ENCODE peak calls at places on chromosomes 12 and 14, in five cellular contexts. I is lower lobe of right lung, P is RWPE1, N is endothelial cell, K is WTC11. G is an unnamed sample.

GRCh38 chr12:12442548-12443071 is 85.7 kb downstream of the BORCS5 start:
- DNase-seq in I (no peak), P (peak), N (no peak), K (no peak), G (no peak)

GRCh38 chr14:103629503-103630121 is 601 bp downstream of the KLC1 start:
- DNase-seq in I (peak), P (peak), N (peak), K (peak), G (peak)

GRCh38 chr14:61646366-61647101 is 48.8 kb upstream of the HIF1A start:
- DNase-seq in I (no peak), P (peak), N (no peak), K (no peak), G (no peak)

GRCh38 chr12:121713257-121714155 is 954 bp downstream of the TMEM120B start:
- DNase-seq in I (no peak), P (no peak), N (no peak), K (no peak), G (no peak)

GRCh38 chr12:59096246-59096645 is 175.9 kb upstream of the LRIG3 start:
- DNase-seq in I (no peak), P (no peak), N (no peak), K (no peak), G (no peak)

GRCh38 chr14:105852378-105853088 is 326.1 kb downstream of the TMEM121 start:
- DNase-seq in I (peak), P (no peak), N (no peak), K (no peak), G (no peak)

GRCh38 chr12:12892670-12893290 is 1.4 kb downstream of the GPRC5A start:
- DNase-seq in I (peak), P (no peak), N (no peak), K (peak), G (peak)

GRCh38 chr12:132238487-132239248 is 90.7 kb downstream of the GALNT9 start:
- DNase-seq in I (peak), P (no peak), N (no peak), K (no peak), G (peak)

GRCh38 chr12:124764870-124765570 is 98.6 kb downstream of the SCARB1 start:
- DNase-seq in I (no peak), P (no peak), N (no peak), K (no peak), G (no peak)

DNA sequence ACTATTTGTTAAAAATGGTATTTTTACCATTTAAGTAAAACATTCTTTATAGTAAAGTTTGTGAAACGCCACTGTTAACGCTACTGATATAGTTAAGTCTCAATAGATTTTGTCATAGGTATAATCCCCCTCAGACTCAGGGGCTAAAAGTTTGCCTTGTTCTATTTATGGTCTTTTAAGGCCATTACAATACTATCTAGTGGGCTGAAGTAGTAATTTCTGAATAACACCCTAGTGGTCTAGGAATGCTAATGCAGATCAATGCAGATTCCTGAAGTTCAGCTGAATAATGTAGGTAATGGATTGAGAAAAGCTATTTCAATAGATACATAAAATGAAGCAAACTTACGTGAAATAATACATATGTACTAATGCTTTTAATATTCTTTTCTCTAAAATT is 989.3 kb upstream of the NOVA1 start:
- DNase-seq in I (no peak), P (no peak), N (no peak), K (no peak), G (no peak)
- TF ChIP-seq CTCF in I (no peak), P (no peak), N (peak), K (no peak), G (no peak)

GRCh38 chr14:102317564-102318248 is 1.8 kb upstream of the ZNF839 start:
- DNase-seq in I (no peak), P (no peak), N (no peak), K (no peak), G (no peak)
- TF ChIP-seq CTCF in I (no peak), P (no peak), N (no peak), K (no peak), G (no peak)

DNA sequence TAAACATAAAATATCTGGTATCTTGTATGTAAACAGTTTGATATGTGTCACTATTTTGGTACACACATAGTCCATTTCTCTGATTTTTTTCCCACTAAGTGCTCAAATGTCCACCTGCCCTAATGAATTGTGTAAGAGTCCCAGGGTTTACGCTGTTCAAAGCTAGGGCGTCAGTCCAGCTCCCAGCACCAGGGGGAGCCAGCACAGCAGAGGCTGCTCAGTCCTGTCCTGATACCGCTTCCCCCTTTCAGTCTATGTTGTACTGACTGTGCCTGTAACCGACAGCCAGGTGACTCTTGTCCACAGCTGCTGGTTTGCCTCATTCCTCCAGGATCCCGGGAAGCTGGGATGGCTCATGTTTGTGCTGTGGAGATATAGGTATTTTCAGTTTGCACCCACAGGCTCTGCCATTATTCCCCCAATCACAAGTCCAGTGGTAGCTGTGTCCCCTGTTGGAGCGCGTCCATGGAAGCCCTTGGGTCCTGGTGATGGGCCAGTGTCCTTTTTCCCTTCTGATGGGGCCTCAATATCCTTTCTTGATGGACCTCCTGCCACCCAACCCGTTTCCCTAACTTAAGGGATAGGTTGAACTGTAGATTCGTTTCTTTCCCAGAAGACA is 242.0 kb downstream of the NEDD1 start:
- DNase-seq in I (peak), P (peak), N (peak), K (peak), G (peak)
- TF ChIP-seq CTCF in I (peak), P (peak), N (peak), K (peak), G (peak)

GRCh38 chr12:6534914-6535696 is 788 bp downstream of the GAPDH start:
- DNase-seq in I (peak), P (peak), N (peak), K (peak), G (peak)
- TF ChIP-seq CTCF in I (no peak), P (no peak), N (no peak), K (no peak), G (no peak)

GRCh38 chr12:119902084-119902509 is 25.0 kb upstream of the CIT start:
- DNase-seq in I (peak), P (peak), N (peak), K (peak), G (peak)
- TF ChIP-seq CTCF in I (peak), P (peak), N (peak), K (peak), G (peak)

DNA sequence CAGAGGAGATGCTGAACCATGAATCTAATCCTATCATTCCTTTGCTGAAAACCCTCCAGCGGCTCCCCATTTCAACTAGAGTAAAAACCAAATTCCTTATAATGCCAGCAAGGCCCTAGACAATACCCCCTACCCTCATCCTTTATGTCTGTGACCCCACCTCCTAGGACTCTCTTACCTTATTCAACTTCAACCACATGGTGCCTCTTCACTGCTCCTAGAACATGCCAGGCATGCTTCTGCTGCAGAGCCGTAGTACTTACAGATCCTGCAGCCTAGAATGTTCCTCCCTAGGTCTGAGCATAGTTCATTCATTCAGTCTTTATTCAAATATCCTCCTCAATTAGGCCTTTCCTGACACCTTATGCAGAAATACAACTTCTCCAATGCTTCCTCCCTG is 54.9 kb downstream of the DCAF5 start:
- DNase-seq in I (no peak), P (no peak), N (no peak), K (no peak), G (no peak)
- TF ChIP-seq CTCF in I (no peak), P (no peak), N (no peak), K (no peak), G (no peak)

DNA sequence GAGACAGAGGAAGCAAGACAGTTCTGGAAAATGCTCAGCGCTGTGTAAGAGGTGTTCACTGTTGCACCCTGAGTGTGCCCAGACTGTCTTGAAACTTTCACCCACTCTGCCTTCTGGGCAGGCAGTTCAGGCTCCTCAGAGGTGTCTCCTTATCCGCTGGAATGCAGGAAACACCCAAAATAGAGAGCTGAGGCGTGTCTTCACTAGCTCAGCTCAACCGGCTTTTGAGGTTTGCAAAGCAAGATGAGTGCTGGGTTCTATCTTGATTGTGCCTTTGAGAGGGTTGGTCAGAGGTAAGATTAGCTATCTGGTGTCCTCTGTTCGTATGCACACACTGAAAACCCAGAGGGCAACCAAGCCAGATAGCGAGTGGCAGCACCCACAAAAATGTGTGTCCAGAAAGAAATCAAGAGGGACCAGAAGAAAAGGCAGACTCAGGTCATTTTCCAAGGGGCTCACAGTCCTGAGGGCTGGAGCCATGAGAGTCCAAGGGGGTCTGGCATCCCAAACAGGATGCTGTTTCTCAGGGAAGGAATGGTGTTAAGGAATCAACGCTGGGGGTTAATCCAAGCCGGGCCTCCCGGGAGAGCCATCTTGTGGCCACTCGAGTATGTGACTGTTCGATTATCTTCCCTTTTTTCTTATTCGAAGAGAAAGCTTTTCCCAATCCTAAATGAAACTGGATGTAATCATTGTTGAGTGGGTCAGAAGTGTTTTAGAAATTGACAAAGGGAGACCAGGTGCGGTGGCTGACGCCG is 47.1 kb downstream of the TBX3 start:
- DNase-seq in I (no peak), P (peak), N (peak), K (peak), G (peak)
- TF ChIP-seq CTCF in I (no peak), P (peak), N (no peak), K (no peak), G (peak)

GRCh38 chr12:45336331-45336730 is 120.4 kb downstream of the ANO6 start:
- DNase-seq in I (no peak), P (peak), N (no peak), K (no peak), G (no peak)

GRCh38 chr12:45339035-45339434 is 123.1 kb downstream of the ANO6 start:
- DNase-seq in I (no peak), P (no peak), N (no peak), K (no peak), G (no peak)

GRCh38 chr12:45337835-45338234 is 121.9 kb downstream of the ANO6 start:
- DNase-seq in I (no peak), P (no peak), N (no peak), K (no peak), G (no peak)

GRCh38 chr12:45338272-45338671 is 122.4 kb downstream of the ANO6 start:
- DNase-seq in I (no peak), P (no peak), N (no peak), K (no peak), G (no peak)

GRCh38 chr12:45336762-45337596 is 121.1 kb downstream of the ANO6 start:
- DNase-seq in I (no peak), P (no peak), N (no peak), K (no peak), G (no peak)
- TF ChIP-seq CTCF in I (no peak), P (no peak), N (no peak), K (no peak), G (no peak)

DNA sequence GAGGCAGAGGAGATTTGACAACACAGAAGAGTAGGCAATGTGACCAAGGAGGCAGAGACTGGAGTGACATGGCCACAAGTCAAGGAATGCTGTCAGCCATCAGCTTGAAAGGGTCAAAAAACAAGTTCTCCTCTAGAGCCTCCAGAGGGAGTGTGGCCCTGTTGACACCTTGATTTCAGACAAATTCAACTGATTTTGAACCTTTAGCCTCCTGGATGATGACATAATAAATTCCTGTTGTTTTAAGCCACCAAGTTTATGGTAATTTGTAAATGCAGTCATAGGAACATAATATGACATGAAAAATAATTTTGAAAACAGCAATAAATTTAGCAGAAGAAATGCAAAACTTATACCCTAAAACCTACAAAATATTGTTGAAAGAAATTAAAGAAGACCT is 8.5 kb upstream of the NGDN start:
- DNase-seq in I (no peak), P (no peak), N (no peak), K (no peak), G (no peak)
- TF ChIP-seq CTCF in I (no peak), P (no peak), N (no peak), K (no peak), G (no peak)